ENCODE peak calls at places on chromosomes 16 and 17, in four cellular contexts. H, Y, G and D are unnamed samples.

GRCh38 chr16:85123891-85124635 is 11.8 kb upstream of the CIBAR2 start:
- DNase-seq in H (no peak), Y (peak), G (peak), D (no peak)

GRCh38 chr16:68368602-68368944 is 57.8 kb downstream of the PRMT7 start:
- DNase-seq in H (no peak), Y (no peak), G (no peak), D (no peak)

GRCh38 chr17:76519667-76520066 is 17.8 kb downstream of the CYGB start:
- DNase-seq in H (no peak), Y (no peak), G (no peak), D (no peak)

GRCh38 chr17:28144019-28144418 is 101.5 kb downstream of the NLK start:
- DNase-seq in H (no peak), Y (no peak), G (no peak), D (no peak)

GRCh38 chr17:6095501-6095900 is 25.3 kb downstream of the WSCD1 start:
- DNase-seq in H (no peak), Y (no peak), G (peak), D (no peak)

GRCh38 chr17:82196273-82196672 is 16.4 kb downstream of the CCDC57 start:
- DNase-seq in H (no peak), Y (no peak), G (no peak), D (no peak)

GRCh38 chr17:46264456-46265198 is 30.3 kb upstream of the LRRC37A start:
- DNase-seq in H (peak), Y (peak), G (no peak), D (no peak)

GRCh38 chr16:30534368-30535105 is at the start of gene ZNF747:
- DNase-seq in H (no peak), Y (peak), G (peak), D (peak)

GRCh38 chr17:50899559-50900319 is 33.6 kb upstream of the TOB1 start:
- DNase-seq in H (no peak), Y (no peak), G (no peak), D (no peak)

GRCh38 chr17:72244494-72244893 is 123.7 kb downstream of the SOX9 start:
- DNase-seq in H (no peak), Y (peak), G (no peak), D (no peak)

GRCh38 chr17:6512552-6512951 is 43.8 kb downstream of the PITPNM3 start:
- DNase-seq in H (no peak), Y (no peak), G (no peak), D (no peak)

GRCh38 chr17:14153374-14153773 is 83.3 kb downstream of the CDRT15 start:
- DNase-seq in H (no peak), Y (no peak), G (no peak), D (no peak)
- TF ChIP-seq CTCF in H (no peak), Y (no peak), G (no peak), D (no peak)

GRCh38 chr17:49514374-49514738 is 19.3 kb downstream of the NGFR start:
- DNase-seq in H (no peak), Y (peak), G (peak), D (no peak)
- TF ChIP-seq CTCF in H (peak), Y (peak), G (peak), D (no peak)

DNA sequence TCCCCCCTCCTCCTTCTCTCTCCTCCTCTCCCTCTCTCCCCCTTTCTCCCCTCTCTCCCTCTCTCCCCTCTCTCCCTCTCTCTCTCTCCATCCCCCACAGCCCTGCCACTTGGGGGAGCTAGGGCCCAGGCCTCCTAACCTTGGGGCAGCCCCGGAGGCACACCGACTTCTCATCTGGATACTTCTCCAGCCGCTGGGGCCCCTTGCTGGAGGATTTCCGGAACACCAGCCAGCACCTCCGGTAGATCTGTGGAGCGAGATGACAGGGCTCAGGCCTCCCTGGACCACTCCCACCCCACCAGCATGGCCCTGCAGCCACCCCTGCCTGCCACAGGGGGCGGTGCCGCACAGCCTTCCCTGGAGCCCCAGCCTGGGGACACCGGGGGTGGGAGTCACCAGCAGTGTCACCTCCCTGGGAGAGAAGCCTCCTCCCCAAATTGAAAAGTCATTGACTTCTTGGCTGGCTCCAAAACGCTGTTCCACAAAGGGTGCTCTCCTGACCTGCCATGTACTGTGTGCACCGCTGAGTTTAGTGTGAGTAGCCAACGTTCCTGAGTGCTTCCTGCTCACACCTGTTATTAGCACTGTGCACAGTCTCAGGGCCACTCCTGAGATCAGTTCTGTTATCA is 10.5 kb downstream of the DOK4 start:
- DNase-seq in H (no peak), Y (peak), G (peak), D (peak)
- TF ChIP-seq CTCF in H (peak), Y (peak), G (no peak), D (peak)

DNA sequence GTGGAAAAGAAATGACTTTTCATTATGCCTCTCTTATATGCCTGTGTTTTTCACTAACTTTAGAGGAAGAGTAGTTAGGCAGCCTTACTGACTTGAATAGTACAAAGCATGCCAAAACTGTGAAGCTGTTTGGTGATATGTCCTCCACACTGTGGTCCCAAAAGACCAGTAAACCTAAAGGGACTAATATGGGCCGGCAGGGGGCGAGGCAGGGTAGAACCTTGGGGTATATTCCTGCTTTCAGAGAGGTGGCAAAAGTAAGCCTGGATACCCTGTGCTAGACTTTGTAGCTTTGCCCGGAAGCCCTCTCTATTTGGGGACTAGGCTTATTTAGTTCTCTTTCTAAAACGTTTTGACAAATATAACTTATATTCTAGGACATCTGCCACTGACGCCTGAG is 36.5 kb upstream of the VWA3A start:
- DNase-seq in H (no peak), Y (no peak), G (no peak), D (no peak)
- TF ChIP-seq CTCF in H (peak), Y (peak), G (no peak), D (no peak)

GRCh38 chr17:43170766-43171681 is at the start of gene NBR1:
- DNase-seq in H (peak), Y (peak), G (peak), D (peak)
- TF ChIP-seq CTCF in H (peak), Y (peak), G (no peak), D (peak)

GRCh38 chr17:34076743-34077631 is 178.1 kb upstream of the CCL2 start:
- DNase-seq in H (no peak), Y (no peak), G (no peak), D (no peak)

GRCh38 chr17:34082404-34082803 is 172.7 kb upstream of the CCL2 start:
- DNase-seq in H (no peak), Y (no peak), G (no peak), D (no peak)

DNA sequence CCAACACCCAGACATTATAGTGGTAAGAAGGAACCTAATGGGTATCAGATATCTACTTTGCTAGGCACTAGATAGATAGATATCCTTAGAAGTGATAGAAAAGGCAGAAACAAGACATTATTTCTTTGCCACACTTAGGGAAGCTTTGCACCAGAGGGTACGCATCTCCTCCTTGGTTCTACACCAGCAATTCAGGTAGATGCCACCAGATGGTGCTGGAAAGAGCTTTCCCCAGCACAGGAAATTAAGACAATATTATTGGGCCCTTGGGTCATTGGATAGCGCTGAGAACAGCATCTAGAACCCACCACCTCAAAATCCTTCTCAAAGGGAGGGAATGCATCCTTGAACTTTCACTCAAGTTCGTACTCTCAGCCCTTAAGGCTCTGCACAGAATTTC is 173.8 kb upstream of the CCL2 start:
- DNase-seq in H (no peak), Y (peak), G (no peak), D (peak)
- TF ChIP-seq CTCF in H (peak), Y (peak), G (peak), D (peak)

GRCh38 chr16:88289001-88289400 is 93.8 kb upstream of the ZNF469 start:
- DNase-seq in H (no peak), Y (no peak), G (no peak), D (no peak)

GRCh38 chr16:88290850-88291830 is 91.6 kb upstream of the ZNF469 start:
- DNase-seq in H (no peak), Y (no peak), G (peak), D (no peak)

GRCh38 chr16:88293097-88293496 is 89.7 kb upstream of the ZNF469 start:
- DNase-seq in H (no peak), Y (no peak), G (no peak), D (no peak)

GRCh38 chr16:88289549-88290344 is 93.0 kb upstream of the ZNF469 start:
- DNase-seq in H (no peak), Y (peak), G (peak), D (no peak)

GRCh38 chr16:88292007-88292940 is 90.5 kb upstream of the ZNF469 start:
- DNase-seq in H (no peak), Y (peak), G (peak), D (no peak)
- TF ChIP-seq CTCF in H (no peak), Y (no peak), G (no peak), D (no peak)